ENCODE peak calls at places on chromosomes 11 and 22, in eight cellular contexts. J is heart right ventricle, T is GM23248, M is OCI-LY7, O is cardiac muscle cell, K is upper lobe of left lung, L is caudate nucleus, H is endodermal cell. I is an unnamed sample.

GRCh38 chr11:65851811-65852507 is 6.0 kb downstream of the CFL1 start:
- DNase-seq in J (no peak), T (no peak), M (no peak), O (no peak), K (no peak), L (no peak), H (no peak), I (no peak)

GRCh38 chr11:43746670-43747069 is 66.1 kb downstream of the HSD17B12 start:
- DNase-seq in J (no peak), T (no peak), M (no peak), O (no peak), K (no peak), L (no peak), H (no peak), I (no peak)

GRCh38 chr11:61065955-61066638 is 36.2 kb upstream of the CD5 start:
- DNase-seq in J (no peak), T (no peak), M (no peak), O (no peak), K (peak; percentile 15), L (no peak), H (peak; percentile 43), I (no peak)

GRCh38 chr11:103993502-103993901 is 42.9 kb upstream of the DDI1 start:
- DNase-seq in J (no peak), T (no peak), M (no peak), O (no peak), K (no peak), L (no peak), H (no peak), I (no peak)

GRCh38 chr22:19716829-19717105 is 2.5 kb downstream of the SEPTIN5 start:
- DNase-seq in J (no peak), T (no peak), M (no peak), O (no peak), K (no peak), L (no peak), H (no peak), I (no peak)

GRCh38 chr11:69200331-69201047 is 44.8 kb downstream of the SMIM38 start:
- DNase-seq in J (peak; percentile 72), T (no peak), M (no peak), O (no peak), K (no peak), L (no peak), H (peak; percentile 57), I (no peak)

GRCh38 chr11:34236572-34236971 is 121.2 kb downstream of the ABTB2 start:
- DNase-seq in J (no peak), T (no peak), M (no peak), O (no peak), K (no peak), L (no peak), H (peak; percentile 71), I (no peak)

GRCh38 chr11:76166314-76166713 is 40.0 kb downstream of the WNT11 start:
- DNase-seq in J (no peak), T (no peak), M (no peak), O (no peak), K (no peak), L (no peak), H (peak; percentile 70), I (no peak)

GRCh38 chr22:30425616-30426394 is at the start of gene MTFP1:
- DNase-seq in J (peak; percentile 66), T (peak; percentile 74), M (peak; percentile 76), O (peak; percentile 84), K (peak; percentile 75), L (peak; percentile 35), H (peak; percentile 94), I (no peak)

DNA sequence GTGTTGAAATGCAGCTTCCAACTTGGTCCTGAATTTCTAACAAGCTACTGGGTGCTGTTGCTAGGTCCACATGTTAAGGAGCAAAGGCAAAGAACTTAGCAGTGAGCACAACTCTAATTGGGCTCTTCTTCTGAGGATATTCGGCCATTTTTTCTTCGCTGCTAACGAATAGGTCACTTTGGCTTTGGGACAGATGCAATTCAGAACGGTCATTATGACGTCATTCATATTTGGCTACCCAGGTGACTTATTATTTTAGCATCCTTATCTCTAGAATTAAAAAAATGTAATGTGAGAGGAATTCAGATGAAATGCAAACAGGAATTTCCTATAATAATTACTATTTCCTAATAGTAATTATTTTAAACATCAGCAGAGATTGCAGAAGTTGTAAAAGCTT is 13.9 kb downstream of the TMA7B start:
- DNase-seq in J (no peak), T (no peak), M (no peak), O (no peak), K (no peak), L (no peak), H (no peak), I (no peak)
- H3K27ac ChIP-seq in J (no peak overlapping the region), T (no peak overlapping the region), M (no peak overlapping the region), O (no peak overlapping the region), K (no peak overlapping the region), L (no peak overlapping the region), H (no peak overlapping the region), I (no peak overlapping the region)

GRCh38 chr11:64743591-64744543 is at the start of gene RASGRP2:
- DNase-seq in J (peak; percentile 92), T (peak; percentile 51), M (peak; percentile 89), O (peak; percentile 45), K (peak; percentile 90), L (peak; percentile 61), H (peak; percentile 95), I (no peak)
- H3K27ac ChIP-seq in J (peak within 1 kb of the TSS; percentile 95), T (no peak within 1 kb of the TSS), M (peak within 1 kb of the TSS; percentile 95), O (peak within 1 kb of the TSS; percentile 61), K (peak within 1 kb of the TSS; percentile 90), L (peak within 1 kb of the TSS; percentile 82), H (no peak within 1 kb of the TSS), I (no peak within 1 kb of the TSS)

GRCh38 chr22:36846949-36847348 is 13.9 kb upstream of the NCF4 start:
- DNase-seq in J (no peak), T (no peak), M (no peak), O (no peak), K (no peak), L (no peak), H (no peak), I (no peak)
- H3K27ac ChIP-seq in J (no peak overlapping the region), T (no peak overlapping the region), M (no peak overlapping the region), O (no peak overlapping the region), K (no peak overlapping the region), L (no peak overlapping the region), H (no peak overlapping the region), I (no peak overlapping the region)

GRCh38 chr11:116851631-116852030 is 14.2 kb upstream of the APOA1 start:
- DNase-seq in J (no peak), T (no peak), M (no peak), O (no peak), K (peak; percentile 46), L (no peak), H (no peak), I (no peak)
- H3K27ac ChIP-seq in J (no peak overlapping the region), T (no peak overlapping the region), M (no peak overlapping the region), O (no peak overlapping the region), K (peak overlapping the region; percentile 16), L (no peak overlapping the region), H (no peak overlapping the region), I (no peak overlapping the region)

I was measured in epithelial cell of prostate.